ENCODE peak calls at places on chromosomes 13 and 19, in four cellular contexts. One of them, this sample, is unnamed.

GRCh38 chr19:35446194-35446593 is 1.9 kb upstream of the FFAR2 start:
- DNase-seq in cardiac muscle cell: no peak
- DNase-seq in memory B cell: no peak
- DNase-seq in non-pigmented ciliary epithelial cell: no peak
- DNase-seq in this sample: no peak

GRCh38 chr19:52992109-52993004 is 21.4 kb upstream of the ERVV-1 start:
- DNase-seq in cardiac muscle cell: peak
- DNase-seq in memory B cell: no peak
- DNase-seq in non-pigmented ciliary epithelial cell: no peak
- DNase-seq in this sample: no peak

GRCh38 chr19:33293255-33294057 is 8.9 kb downstream of the CEBPA start:
- DNase-seq in cardiac muscle cell: no peak
- DNase-seq in memory B cell: no peak
- DNase-seq in non-pigmented ciliary epithelial cell: peak
- DNase-seq in this sample: no peak

GRCh38 chr13:87280139-87280538 is 391.0 kb upstream of the SLITRK5 start:
- DNase-seq in cardiac muscle cell: no peak
- DNase-seq in memory B cell: no peak
- DNase-seq in non-pigmented ciliary epithelial cell: no peak
- DNase-seq in this sample: no peak

GRCh38 chr19:14061081-14061749 is 661 bp downstream of the PALM3 start:
- DNase-seq in cardiac muscle cell: no peak
- DNase-seq in memory B cell: no peak
- DNase-seq in non-pigmented ciliary epithelial cell: no peak
- DNase-seq in this sample: no peak

GRCh38 chr19:6418562-6418932 is 6.1 kb downstream of the KHSRP start:
- DNase-seq in cardiac muscle cell: no peak
- DNase-seq in memory B cell: no peak
- DNase-seq in non-pigmented ciliary epithelial cell: no peak
- DNase-seq in this sample: no peak

GRCh38 chr19:898663-899062 is 5.4 kb downstream of the RNU6-9 start:
- DNase-seq in cardiac muscle cell: no peak
- DNase-seq in memory B cell: peak
- DNase-seq in non-pigmented ciliary epithelial cell: no peak
- DNase-seq in this sample: no peak

GRCh38 chr19:42095814-42096230 is 19.9 kb downstream of the ZNF574 start:
- DNase-seq in cardiac muscle cell: peak
- DNase-seq in memory B cell: no peak
- DNase-seq in non-pigmented ciliary epithelial cell: no peak
- DNase-seq in this sample: no peak

GRCh38 chr19:2532252-2533071 is 56.5 kb downstream of the GADD45B start:
- DNase-seq in cardiac muscle cell: no peak
- DNase-seq in memory B cell: no peak
- DNase-seq in non-pigmented ciliary epithelial cell: peak
- DNase-seq in this sample: no peak

GRCh38 chr19:34041922-34042521 is 130.3 kb upstream of the LSM14A start:
- DNase-seq in cardiac muscle cell: peak
- DNase-seq in memory B cell: peak
- DNase-seq in non-pigmented ciliary epithelial cell: no peak
- DNase-seq in this sample: peak

GRCh38 chr19:49755956-49756355 is 7.2 kb downstream of the TSKS start:
- DNase-seq in cardiac muscle cell: no peak
- DNase-seq in memory B cell: no peak
- DNase-seq in non-pigmented ciliary epithelial cell: no peak
- DNase-seq in this sample: no peak

GRCh38 chr19:34226036-34226435 is 28.3 kb upstream of the GARRE1 start:
- DNase-seq in cardiac muscle cell: no peak
- DNase-seq in memory B cell: no peak
- DNase-seq in non-pigmented ciliary epithelial cell: no peak
- DNase-seq in this sample: no peak